ENCODE peak calls at places on chromosomes 1 and 21, in seven cellular contexts. F is CD4-positive, alpha-beta T cell; H is LHCN-M2; U is AG08395; V is mammary epithelial cell; C is NCI-H524; J is NB4. I is an unnamed sample.

GRCh38 chr1:151982300-151983005 is 11.2 kb downstream of the S100A10 start:
- DNase-seq in F (no peak), H (no peak), U (no peak), V (no peak), C (no peak), J (no peak), I (no peak)

GRCh38 chr1:200877839-200878551 is 5.2 kb downstream of the GPR25 start:
- DNase-seq in F (no peak), H (peak), U (no peak), V (peak), C (no peak), J (no peak), I (no peak)

GRCh38 chr1:51750218-51750617 is 128.3 kb downstream of the NRDC start:
- DNase-seq in F (no peak), H (peak), U (peak), V (no peak), C (no peak), J (no peak), I (no peak)

GRCh38 chr1:179709841-179710329 is 33.2 kb upstream of the FAM163A start:
- DNase-seq in F (no peak), H (peak), U (no peak), V (peak), C (no peak), J (no peak), I (no peak)

GRCh38 chr1:151972533-151973270 is 21.0 kb downstream of the S100A10 start:
- DNase-seq in F (no peak), H (peak), U (peak), V (peak), C (no peak), J (peak), I (no peak)

GRCh38 chr21:17371470-17371869 is 141.4 kb upstream of the CXADR start:
- DNase-seq in F (no peak), H (no peak), U (peak), V (peak), C (no peak), J (no peak), I (no peak)

GRCh38 chr1:88867743-88868521 is 23.4 kb downstream of the GTF2B start:
- DNase-seq in F (no peak), H (peak), U (peak), V (no peak), C (no peak), J (no peak), I (no peak)

GRCh38 chr1:210607361-210607760 is 278.7 kb downstream of the HHAT start:
- DNase-seq in F (no peak), H (peak), U (no peak), V (no peak), C (peak), J (no peak), I (no peak)

GRCh38 chr1:152228831-152229230 is 4.8 kb upstream of the HRNR start:
- DNase-seq in F (no peak), H (no peak), U (no peak), V (peak), C (no peak), J (no peak), I (no peak)

I was measured in anterior cingulate cortex.